ENCODE peak calls at places on chromosomes 3 and 15, in four cellular contexts. E is Caki2, Z is IMR-90, S is head of caudate nucleus. T is an unnamed sample.

GRCh38 chr15:63236272-63236671 is 41.1 kb upstream of the APH1B start:
- DNase-seq in E (no peak), Z (peak), S (no peak), T (no peak)

GRCh38 chr3:24494616-24495333 is at the start of gene THRB:
- DNase-seq in E (peak), Z (no peak), S (peak), T (peak)

GRCh38 chr3:56076746-56077145 is 391.5 kb downstream of the ERC2 start:
- DNase-seq in E (no peak), Z (no peak), S (no peak), T (no peak)

GRCh38 chr3:123883656-123884257 is 375 bp downstream of the MYLK start:
- DNase-seq in E (no peak), Z (no peak), S (no peak), T (no peak)

GRCh38 chr15:88982304-88982945 is 69.2 kb upstream of the MFGE8 start:
- DNase-seq in E (peak), Z (peak), S (no peak), T (peak)

GRCh38 chr3:132448211-132448961 is 31.1 kb downstream of the DNAJC13 start:
- DNase-seq in E (no peak), Z (peak), S (peak), T (no peak)

GRCh38 chr15:74173545-74174215 is at the start of gene ISLR:
- DNase-seq in E (no peak), Z (peak), S (no peak), T (no peak)

GRCh38 chr3:51706788-51707731 is at the start of gene GRM2:
- DNase-seq in E (peak), Z (peak), S (peak), T (no peak)

GRCh38 chr3:89474333-89475130 is 367.1 kb downstream of the EPHA3 start:
- DNase-seq in E (no peak), Z (no peak), S (no peak), T (no peak)

GRCh38 chr15:74402873-74403589 is 30.7 kb downstream of the SEMA7A start:
- DNase-seq in E (no peak), Z (no peak), S (no peak), T (peak)

GRCh38 chr3:197466586-197467399 is 89.0 kb downstream of the BDH1 start:
- DNase-seq in E (no peak), Z (peak), S (no peak), T (no peak)

GRCh38 chr15:39455502-39455991 is 125.3 kb upstream of the THBS1 start:
- DNase-seq in E (peak), Z (peak), S (no peak), T (no peak)